ENCODE peak calls at places on chromosomes 16 and 17, in ten cellular contexts. J, U, Y, G, P, Z, M, F, X and R are unnamed samples.

GRCh38 chr16:6961704-6962103 is 370.9 kb upstream of the RBFOX1 start:
- DNase-seq in X (no peak), G (no peak), P (no peak), F (no peak), Y (no peak), J (no peak), M (no peak), Z (no peak), U (no peak), R (no peak)

GRCh38 chr16:66426112-66427035 is 721 bp upstream of the BEAN1 start:
- DNase-seq in G (no peak), U (no peak), J (peak; percentile 13), F (peak; percentile 11), Y (no peak), P (no peak), Z (no peak), X (no peak), M (no peak), R (peak; percentile 58)

GRCh38 chr17:66200685-66201092 is 8.8 kb upstream of the CEP112 start:
- DNase-seq in J (peak; percentile 80), M (peak; percentile 83), G (peak; percentile 60), F (peak; percentile 40), Y (no peak), X (peak; percentile 42), Z (peak; percentile 68), P (peak; percentile 66), U (no peak), R (no peak)

GRCh38 chr17:8007836-8008235 is 5.4 kb downstream of the GUCY2D start:
- DNase-seq in P (no peak), X (no peak), F (no peak), M (no peak), J (no peak), G (no peak), Z (no peak), Y (no peak), U (no peak), R (peak; percentile 49)

GRCh38 chr16:64615647-64616280 is 506.1 kb downstream of the CDH11 start:
- DNase-seq in X (no peak), J (peak; percentile 41), Z (no peak), G (no peak), U (no peak), P (no peak), M (peak; percentile 1), Y (no peak), F (no peak), R (no peak)

GRCh38 chr16:53814791-53815190 is 110.8 kb downstream of the FTO start:
- DNase-seq in U (no peak), M (no peak), G (no peak), F (no peak), P (no peak), Y (no peak), Z (no peak), X (no peak), J (no peak), R (no peak)

GRCh38 chr17:80964859-80965580 is 26.6 kb upstream of the CHMP6 start:
- DNase-seq in Z (no peak), J (no peak), F (no peak), P (no peak), X (no peak), M (no peak), Y (no peak), G (no peak), U (no peak), R (no peak)

GRCh38 chr17:2271985-2272702 is 31.4 kb downstream of the SMG6 start:
- DNase-seq in X (no peak), J (no peak), G (no peak), U (no peak), Y (no peak), M (no peak), F (no peak), P (no peak), Z (no peak), R (no peak)

GRCh38 chr17:65085397-65085796 is 28.9 kb upstream of the GNA13 start:
- DNase-seq in G (no peak), Y (no peak), J (no peak), U (no peak), M (peak; percentile 30), Z (no peak), F (no peak), X (no peak), P (no peak), R (no peak)

GRCh38 chr17:62792122-62792800 is 15.9 kb downstream of the MARCHF10 start:
- DNase-seq in F (no peak), G (peak; percentile 87), U (no peak), Y (no peak), P (peak; percentile 60), J (peak; percentile 98), M (peak; percentile 100), Z (peak; percentile 91), X (peak; percentile 98), R (no peak)

DNA sequence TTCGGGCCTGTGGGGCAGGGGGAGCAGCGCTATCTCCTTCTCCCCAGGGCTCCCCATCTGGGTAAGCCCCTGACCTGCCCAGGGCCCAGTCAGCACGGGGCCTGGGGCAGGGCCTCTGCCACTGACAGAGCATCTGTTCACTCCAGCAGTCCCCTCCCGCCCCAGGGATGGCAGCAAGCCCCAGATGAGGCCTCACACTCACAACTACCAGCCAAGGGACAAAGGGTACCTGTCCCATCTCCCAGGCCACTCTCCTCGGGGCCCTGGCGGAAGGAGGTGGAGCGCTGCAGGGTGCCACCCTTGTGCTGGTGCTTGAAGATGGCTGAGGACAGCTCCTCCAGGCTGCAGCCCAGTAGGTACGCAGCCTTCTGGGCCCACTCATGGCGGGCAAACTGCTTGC is 64.8 kb downstream of the MYO18A start:
- DNase-seq in J (no peak), P (no peak), Y (no peak), G (no peak), M (no peak), X (no peak), U (no peak), F (no peak), Z (no peak), R (no peak)
- H3K4me3 ChIP-seq in J (no peak overlapping the region), P (no peak overlapping the region), Y (no peak overlapping the region), G (no peak overlapping the region), M (no peak overlapping the region), X (no peak overlapping the region), U (no peak overlapping the region), F (no peak overlapping the region), Z (no peak overlapping the region), R (no peak overlapping the region)

GRCh38 chr16:89332248-89333245 is 115.0 kb downstream of the ZNF778 start:
- DNase-seq in P (no peak), X (no peak), U (no peak), G (no peak), F (no peak), Z (no peak), M (no peak), J (no peak), Y (no peak), R (peak; percentile 40)
- H3K4me3 ChIP-seq in P (no peak overlapping the region), X (no peak overlapping the region), U (no peak overlapping the region), G (no peak overlapping the region), F (no peak overlapping the region), Z (no peak overlapping the region), M (no peak overlapping the region), J (no peak overlapping the region), Y (no peak overlapping the region), R (no peak overlapping the region)

GRCh38 chr16:15855704-15856003 is 1.2 kb downstream of the MYH11 start:
- DNase-seq in U (no peak), Y (no peak), F (no peak), G (no peak), P (no peak), J (no peak), Z (no peak), M (no peak), X (no peak), R (no peak)
- H3K4me3 ChIP-seq in U (peak overlapping the region; percentile 28), Y (peak overlapping the region; percentile 61), F (no peak overlapping the region), G (no peak overlapping the region), P (no peak overlapping the region), J (no peak overlapping the region), Z (no peak overlapping the region), M (no peak overlapping the region), X (no peak overlapping the region), R (peak overlapping the region; percentile 67)

DNA sequence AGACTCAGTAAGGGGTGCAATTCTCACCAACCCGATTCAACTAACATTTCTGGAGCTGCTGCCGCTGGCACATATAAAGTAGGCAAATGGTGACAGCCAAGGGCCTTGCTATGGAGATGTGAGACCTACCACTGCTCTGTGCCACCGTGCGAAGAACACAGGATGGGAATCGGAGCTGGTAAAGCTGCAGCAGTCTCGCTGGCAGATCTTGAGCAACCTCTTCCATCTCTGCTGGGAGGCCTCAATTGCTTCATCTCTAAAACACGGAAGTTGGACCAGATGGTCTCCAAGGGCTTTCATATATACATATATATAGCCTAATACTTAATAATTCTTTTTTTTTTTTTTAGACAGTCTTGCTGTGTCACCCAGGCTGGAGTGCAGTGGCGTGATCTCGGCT is 128.9 kb upstream of the RCVRN start:
- DNase-seq in G (no peak), F (no peak), Z (no peak), X (no peak), U (peak; percentile 62), Y (no peak), M (no peak), J (no peak), P (no peak), R (no peak)
- H3K4me3 ChIP-seq in G (no peak overlapping the region), F (no peak overlapping the region), Z (no peak overlapping the region), X (no peak overlapping the region), U (peak overlapping the region; percentile 35), Y (peak overlapping the region; percentile 47), M (no peak overlapping the region), J (no peak overlapping the region), P (no peak overlapping the region), R (peak overlapping the region; percentile 39)

GRCh38 chr16:30009990-30010816 is 624 bp downstream of the DOC2A start:
- DNase-seq in J (no peak), Y (no peak), U (no peak), P (no peak), Z (no peak), G (no peak), F (no peak), M (no peak), X (no peak), R (no peak)
- H3K4me3 ChIP-seq in J (peak overlapping the region; percentile 46), Y (peak overlapping the region; percentile 52), U (peak overlapping the region; percentile 28), P (peak overlapping the region; percentile 4), Z (peak overlapping the region; percentile 54), G (no peak overlapping the region), F (peak overlapping the region; percentile 39), M (no peak overlapping the region), X (peak overlapping the region; percentile 56), R (peak overlapping the region; percentile 40)